ENCODE peak calls at places on chromosomes 7 and 10, in five cellular contexts. Z, A, P, I and R are unnamed samples.

GRCh38 chr10:95339863-95340262 is 49.1 kb upstream of the PDLIM1 start:
- DNase-seq in Z (no peak), A (no peak), P (no peak), I (no peak), R (no peak)

GRCh38 chr7:142906643-142907042 is 21.1 kb upstream of the TRPV6 start:
- DNase-seq in Z (no peak), A (no peak), P (no peak), I (no peak), R (no peak)

GRCh38 chr10:66259836-66260235 is 666.0 kb upstream of the LRRTM3 start:
- DNase-seq in Z (no peak), A (no peak), P (no peak), I (no peak), R (no peak)

GRCh38 chr10:97849491-97850402 is at the start of gene GOLGA7B:
- DNase-seq in Z (no peak), A (peak), P (no peak), I (peak), R (peak)

GRCh38 chr10:61981460-61981859 is 80.0 kb downstream of the ARID5B start:
- DNase-seq in Z (no peak), A (no peak), P (peak), I (no peak), R (no peak)

GRCh38 chr10:71244638-71245419 is 32.5 kb downstream of the UNC5B start:
- DNase-seq in Z (peak), A (no peak), P (no peak), I (no peak), R (no peak)

GRCh38 chr7:87116315-87116714 is 35.9 kb upstream of the DMTF1 start:
- DNase-seq in Z (no peak), A (no peak), P (no peak), I (no peak), R (no peak)

GRCh38 chr7:26034386-26034785 is 117.6 kb upstream of the NFE2L3 start:
- DNase-seq in Z (no peak), A (no peak), P (no peak), I (no peak), R (peak)

GRCh38 chr10:35353805-35354204 is 17.5 kb downstream of the CCNY start:
- DNase-seq in Z (no peak), A (no peak), P (no peak), I (no peak), R (no peak)

GRCh38 chr10:122326806-122327205 is 47.7 kb upstream of the PLEKHA1 start:
- DNase-seq in Z (no peak), A (no peak), P (no peak), I (no peak), R (no peak)

GRCh38 chr7:134945711-134946110 is 40.6 kb upstream of the AGBL3 start:
- DNase-seq in Z (no peak), A (no peak), P (peak), I (no peak), R (no peak)

GRCh38 chr10:28326516-28327493 is 23.9 kb upstream of the MPP7 start:
- DNase-seq in Z (peak), A (no peak), P (peak), I (no peak), R (peak)

GRCh38 chr7:128136215-128136597 is 104.9 kb upstream of the LEP start:
- DNase-seq in Z (no peak), A (no peak), P (no peak), I (no peak), R (no peak)

GRCh38 chr10:119768455-119769094 is 42.7 kb downstream of the INPP5F start:
- DNase-seq in Z (no peak), A (no peak), P (peak), I (no peak), R (no peak)

GRCh38 chr7:39672176-39672575 is 48.8 kb downstream of the RALA start:
- DNase-seq in Z (no peak), A (no peak), P (peak), I (no peak), R (peak)

GRCh38 chr10:69739561-69739960 is 62.1 kb upstream of the COL13A1 start:
- DNase-seq in Z (no peak), A (no peak), P (no peak), I (no peak), R (no peak)

GRCh38 chr10:100838986-100839385 is 73.8 kb upstream of the SLF2 start:
- DNase-seq in Z (no peak), A (no peak), P (no peak), I (no peak), R (no peak)